ENCODE peak calls at places on chromosomes 16 and 17, in ten cellular contexts. S is stomach, Q is fibroblast of mammary gland, H is GM10248, J is endothelial cell, F is H9, C is GM12864, K is omental fat pad, Y is mesothelial cell of epicardium, Z is fibroblast of pulmonary artery. V is an unnamed sample.

GRCh38 chr17:62852195-62852594 is 44.1 kb upstream of the MARCHF10 start:
- DNase-seq in S (no peak), Q (no peak), H (no peak), J (no peak), F (peak), C (no peak), K (no peak), Y (no peak), Z (no peak), V (no peak)

GRCh38 chr16:360698-361336 is 8.3 kb upstream of the AXIN1 start:
- DNase-seq in S (no peak), Q (no peak), H (no peak), J (no peak), F (no peak), C (no peak), K (no peak), Y (no peak), Z (no peak), V (no peak)

GRCh38 chr17:17570798-17571716 is 20.5 kb downstream of the PEMT start:
- DNase-seq in S (peak), Q (no peak), H (no peak), J (no peak), F (no peak), C (no peak), K (no peak), Y (no peak), Z (no peak), V (no peak)

GRCh38 chr16:28309811-28310311 is 17.5 kb downstream of the SBK1 start:
- DNase-seq in S (no peak), Q (no peak), H (no peak), J (no peak), F (no peak), C (no peak), K (no peak), Y (no peak), Z (no peak), V (no peak)

GRCh38 chr16:80592273-80592672 is 51.5 kb downstream of the DYNLRB2 start:
- DNase-seq in S (no peak), Q (no peak), H (no peak), J (no peak), F (no peak), C (no peak), K (no peak), Y (no peak), Z (no peak), V (no peak)

GRCh38 chr17:77352441-77352840 is 211.7 kb downstream of the SEC14L1 start:
- DNase-seq in S (peak), Q (no peak), H (peak), J (no peak), F (no peak), C (no peak), K (no peak), Y (no peak), Z (no peak), V (no peak)

GRCh38 chr16:13453938-13454553 is 465.9 kb upstream of the ERCC4 start:
- DNase-seq in S (peak), Q (peak), H (peak), J (peak), F (no peak), C (no peak), K (no peak), Y (no peak), Z (no peak), V (no peak)

GRCh38 chr17:81046770-81047359 is 11.9 kb downstream of the BAIAP2 start:
- DNase-seq in S (peak), Q (no peak), H (no peak), J (no peak), F (no peak), C (no peak), K (no peak), Y (no peak), Z (no peak), V (no peak)

GRCh38 chr17:46976626-46977270 is 2.3 kb downstream of the RPRML start:
- DNase-seq in S (no peak), Q (no peak), H (no peak), J (no peak), F (peak), C (no peak), K (no peak), Y (no peak), Z (no peak), V (no peak)

GRCh38 chr17:915416-916201 is 64.0 kb downstream of the NXN start:
- DNase-seq in S (no peak), Q (peak), H (no peak), J (no peak), F (no peak), C (peak), K (no peak), Y (no peak), Z (peak), V (no peak)

GRCh38 chr17:918102-918740 is 61.4 kb downstream of the NXN start:
- DNase-seq in S (no peak), Q (peak), H (no peak), J (no peak), F (no peak), C (no peak), K (no peak), Y (no peak), Z (no peak), V (no peak)

GRCh38 chr17:917391-917811 is 62.2 kb downstream of the NXN start:
- DNase-seq in S (no peak), Q (peak), H (no peak), J (no peak), F (no peak), C (no peak), K (no peak), Y (no peak), Z (no peak), V (no peak)

GRCh38 chr17:913207-913606 is 66.4 kb downstream of the NXN start:
- DNase-seq in S (no peak), Q (peak), H (no peak), J (no peak), F (no peak), C (no peak), K (no peak), Y (no peak), Z (no peak), V (no peak)

GRCh38 chr17:916315-916714 is 63.3 kb downstream of the NXN start:
- DNase-seq in S (no peak), Q (no peak), H (no peak), J (no peak), F (no peak), C (no peak), K (no peak), Y (no peak), Z (no peak), V (no peak)
- TF ChIP-seq CTCF in S (no peak), Q (peak), H (no peak), J (peak), F (peak), C (no peak), K (no peak), Y (no peak), Z (peak), V (no peak)

GRCh38 chr16:66604376-66605176 is at the start of gene CMTM3:
- DNase-seq in S (peak), Q (peak), H (peak), J (peak), F (peak), C (no peak), K (peak), Y (peak), Z (peak), V (peak)
- TF ChIP-seq CTCF in S (no peak), Q (peak), H (peak), J (peak), F (peak), C (peak), K (no peak), Y (peak), Z (peak), V (peak)

GRCh38 chr17:67110619-67111018 is 66.3 kb downstream of the CACNG1 start:
- DNase-seq in S (no peak), Q (no peak), H (no peak), J (no peak), F (no peak), C (no peak), K (no peak), Y (no peak), Z (no peak), V (no peak)
- TF ChIP-seq CTCF in S (no peak), Q (no peak), H (no peak), J (no peak), F (no peak), C (no peak), K (no peak), Y (no peak), Z (no peak), V (no peak)

GRCh38 chr16:16996830-16997229 is 473.9 kb downstream of the XYLT1 start:
- DNase-seq in S (no peak), Q (no peak), H (no peak), J (no peak), F (peak), C (no peak), K (no peak), Y (no peak), Z (no peak), V (no peak)
- TF ChIP-seq CTCF in S (no peak), Q (no peak), H (no peak), J (no peak), F (peak), C (no peak), K (no peak), Y (no peak), Z (no peak), V (no peak)

DNA sequence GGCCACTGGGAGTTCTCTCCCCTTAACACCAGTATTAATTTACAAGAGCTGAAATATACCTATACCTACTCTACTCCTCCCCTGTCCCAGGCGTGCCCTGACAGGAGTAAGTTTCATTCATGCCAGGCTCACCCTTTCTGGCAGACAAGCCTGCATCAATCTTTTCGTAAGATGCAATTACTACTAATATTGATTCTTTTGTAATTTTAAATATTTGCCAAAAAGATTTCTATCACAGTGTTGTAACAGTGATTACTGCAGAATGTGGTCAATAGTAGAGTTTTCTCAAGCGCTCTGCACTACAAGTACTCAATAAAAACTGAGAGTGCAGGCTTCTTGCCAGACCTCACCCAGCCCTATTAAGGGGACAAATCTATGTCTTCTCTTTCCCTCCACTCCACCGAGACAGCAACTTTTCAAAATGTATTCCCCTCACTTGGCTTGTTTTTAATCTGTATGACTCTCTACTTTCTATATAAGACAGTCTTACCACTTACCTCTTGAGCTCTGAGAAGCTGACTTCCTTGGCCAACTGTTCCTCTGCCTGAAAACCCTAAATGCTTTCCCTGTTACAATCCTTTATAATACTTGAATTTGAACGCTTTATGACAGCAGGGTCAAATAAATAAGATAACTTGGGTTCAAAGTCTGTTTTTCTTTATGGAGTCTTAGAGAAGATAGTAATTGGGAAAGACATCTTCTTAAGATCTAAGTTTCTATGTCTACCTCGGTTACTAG is at the start of gene TMIGD1:
- DNase-seq in S (no peak), Q (no peak), H (no peak), J (no peak), F (no peak), C (no peak), K (no peak), Y (no peak), Z (no peak), V (no peak)
- TF ChIP-seq CTCF in S (no peak), Q (no peak), H (no peak), J (no peak), F (no peak), C (no peak), K (no peak), Y (no peak), Z (no peak), V (no peak)

DNA sequence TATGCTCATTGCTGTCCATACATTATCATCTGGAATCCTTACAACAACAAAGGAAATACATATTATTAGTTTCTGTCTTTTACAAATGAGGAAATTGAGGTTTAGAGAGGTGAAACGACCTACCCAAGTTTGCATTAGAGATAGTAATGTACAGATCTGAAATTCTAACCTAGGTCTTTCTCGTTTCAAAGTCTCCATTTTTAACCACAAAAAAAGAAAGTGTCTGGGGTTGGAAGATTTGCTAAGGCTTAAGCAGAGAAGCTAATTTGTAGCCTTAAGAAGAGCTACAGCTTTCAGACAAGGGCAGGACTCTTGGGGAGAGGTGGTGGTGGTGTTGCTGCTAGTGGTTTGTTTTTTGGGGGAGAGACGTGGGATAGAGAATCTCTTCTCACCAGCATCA is 19.2 kb downstream of the CIITA start:
- DNase-seq in S (no peak), Q (no peak), H (no peak), J (no peak), F (no peak), C (no peak), K (no peak), Y (no peak), Z (no peak), V (no peak)
- TF ChIP-seq CTCF in S (no peak), Q (no peak), H (no peak), J (no peak), F (no peak), C (no peak), K (no peak), Y (no peak), Z (no peak), V (no peak)

DNA sequence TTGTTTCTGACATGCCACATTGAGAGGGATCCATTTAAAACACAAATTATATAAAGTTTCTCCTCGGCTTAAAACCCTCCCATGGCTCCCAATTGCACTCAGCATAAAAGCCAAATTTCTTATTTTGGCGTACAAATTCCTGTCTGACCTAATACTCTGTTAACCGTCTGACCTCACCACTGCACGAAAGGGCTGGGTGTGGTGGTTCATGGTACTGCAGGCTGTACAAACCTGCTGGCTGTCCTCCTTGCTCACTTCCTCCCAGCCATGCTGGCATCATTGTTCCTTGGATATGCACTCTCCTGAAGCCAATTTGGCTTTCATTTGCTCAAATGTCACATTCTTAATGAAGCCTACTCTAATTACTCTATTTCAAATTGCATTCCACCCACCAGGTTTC is 301.6 kb upstream of the C16orf82 start:
- DNase-seq in S (no peak), Q (peak), H (no peak), J (peak), F (peak), C (no peak), K (no peak), Y (no peak), Z (no peak), V (no peak)
- TF ChIP-seq CTCF in S (no peak), Q (peak), H (no peak), J (peak), F (peak), C (peak), K (no peak), Y (peak), Z (no peak), V (no peak)

GRCh38 chr16:84418056-84418849 is 49.9 kb downstream of the ATP2C2 start:
- DNase-seq in S (no peak), Q (no peak), H (no peak), J (no peak), F (no peak), C (no peak), K (no peak), Y (no peak), Z (no peak), V (no peak)

GRCh38 chr16:84421938-84422220 is 53.5 kb downstream of the ATP2C2 start:
- DNase-seq in S (no peak), Q (no peak), H (no peak), J (no peak), F (no peak), C (no peak), K (no peak), Y (no peak), Z (no peak), V (no peak)

GRCh38 chr16:84416407-84417321 is 48.3 kb downstream of the ATP2C2 start:
- DNase-seq in S (no peak), Q (no peak), H (no peak), J (no peak), F (no peak), C (no peak), K (no peak), Y (no peak), Z (no peak), V (no peak)

GRCh38 chr16:84421081-84421937 is 53.0 kb downstream of the ATP2C2 start:
- DNase-seq in S (no peak), Q (no peak), H (no peak), J (no peak), F (no peak), C (no peak), K (no peak), Y (no peak), Z (no peak), V (no peak)

GRCh38 chr16:84419730-84420129 is 51.4 kb downstream of the ATP2C2 start:
- DNase-seq in S (no peak), Q (no peak), H (no peak), J (no peak), F (no peak), C (no peak), K (no peak), Y (no peak), Z (no peak), V (no peak)
- TF ChIP-seq CTCF in S (no peak), Q (no peak), H (no peak), J (no peak), F (no peak), C (no peak), K (no peak), Y (no peak), Z (no peak), V (no peak)

DNA sequence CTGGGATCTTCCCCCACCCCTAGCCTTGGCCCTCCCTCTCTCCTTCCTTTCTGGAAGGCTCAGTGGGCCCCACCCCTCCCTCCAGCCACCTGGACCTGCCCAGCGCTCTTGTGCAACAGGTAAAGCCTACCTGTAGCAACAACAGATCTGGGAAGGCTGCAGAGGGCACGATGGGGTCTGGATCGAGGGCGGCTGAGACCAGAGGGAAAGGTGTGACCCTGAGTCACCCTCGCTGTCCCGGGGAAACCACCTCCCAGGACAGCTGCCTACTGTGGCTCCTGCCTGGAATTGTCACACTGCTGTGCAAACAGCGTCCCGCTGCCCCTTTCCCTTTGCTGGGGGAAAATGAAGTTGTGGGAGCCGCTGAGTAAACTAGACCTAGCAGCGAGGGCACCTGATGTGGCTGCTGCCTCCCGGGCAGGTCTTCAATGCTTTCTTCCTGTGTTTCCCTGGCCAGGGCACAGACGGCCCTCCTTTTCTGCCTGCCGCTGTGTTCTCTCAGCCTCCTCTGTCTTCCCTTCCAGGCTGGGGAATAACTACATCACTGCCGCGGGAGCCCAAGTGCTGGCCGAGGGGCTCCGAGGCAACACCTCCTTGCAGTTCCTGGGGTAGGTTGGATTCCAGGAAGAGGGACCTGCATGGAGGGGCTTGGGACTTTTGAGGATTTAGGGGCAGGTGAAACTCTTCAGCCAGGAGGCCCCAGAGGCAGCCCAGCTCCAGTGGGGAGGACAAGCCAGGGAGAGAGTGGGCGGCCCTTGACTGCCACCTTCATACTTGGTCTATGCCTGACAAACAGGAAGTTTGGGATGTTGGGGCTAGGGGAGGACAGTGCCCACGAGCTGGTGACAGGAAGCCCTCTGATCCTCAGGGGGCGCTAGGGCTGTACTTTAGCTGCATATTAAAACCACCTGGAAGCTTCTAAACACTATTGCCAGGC is 22.2 kb upstream of the CYLD start:
- DNase-seq in S (peak), Q (no peak), H (no peak), J (no peak), F (peak), C (no peak), K (no peak), Y (no peak), Z (no peak), V (no peak)
- TF ChIP-seq CTCF in S (no peak), Q (no peak), H (no peak), J (no peak), F (peak), C (no peak), K (no peak), Y (no peak), Z (no peak), V (peak)